ENCODE peak calls at places on chromosomes 4 and X, in eight cellular contexts. J, V, A, Z, T, I, X and O are unnamed samples.

GRCh38 chr4:185280608-185281007 is 71.2 kb downstream of the SNX25 start:
- DNase-seq in J (no peak), V (no peak), A (no peak), Z (no peak), T (no peak), I (no peak), X (no peak), O (no peak)

GRCh38 chr4:18291313-18291712 is 269.8 kb upstream of the LCORL start:
- DNase-seq in J (no peak), V (no peak), A (no peak), Z (no peak), T (no peak), I (no peak), X (no peak), O (peak; percentile 26)

GRCh38 chr4:143782521-143782920 is 82.0 kb upstream of the FREM3 start:
- DNase-seq in J (no peak), V (no peak), A (no peak), Z (no peak), T (no peak), I (no peak), X (no peak), O (no peak)

GRCh38 chrX:45140812-45141211 is 59.9 kb downstream of the DIPK2B start:
- DNase-seq in J (no peak), V (no peak), A (no peak), Z (no peak), T (no peak), I (no peak), X (no peak), O (no peak)

GRCh38 chr4:128725405-128725804 is 84.1 kb upstream of the JADE1 start:
- DNase-seq in J (no peak), V (no peak), A (no peak), Z (no peak), T (no peak), I (no peak), X (no peak), O (no peak)

GRCh38 chrX:71989768-71990167 is 79.1 kb downstream of the NHSL2 start:
- DNase-seq in J (no peak), V (no peak), A (peak; percentile 1), Z (no peak), T (no peak), I (no peak), X (no peak), O (no peak)

GRCh38 chr4:152265149-152265621 is 270.7 kb downstream of the FBXW7 start:
- DNase-seq in J (peak; percentile 35), V (no peak), A (no peak), Z (no peak), T (no peak), I (no peak), X (no peak), O (no peak)

GRCh38 chr4:104966349-104967033 is 180.2 kb upstream of the TET2 start:
- DNase-seq in J (no peak), V (peak; percentile 84), A (peak; percentile 38), Z (no peak), T (peak; percentile 17), I (no peak), X (no peak), O (no peak)

GRCh38 chrX:136168929-136169735 is 21.8 kb downstream of the FHL1 start:
- DNase-seq in J (peak; percentile 96), V (no peak), A (peak; percentile 4), Z (no peak), T (no peak), I (peak; percentile 29), X (no peak), O (no peak)

GRCh38 chr4:42844422-42844821 is 48.1 kb upstream of the GRXCR1 start:
- DNase-seq in J (no peak), V (no peak), A (no peak), Z (no peak), T (no peak), I (no peak), X (no peak), O (no peak)

GRCh38 chr4:98482847-98483806 is 175.3 kb downstream of the TSPAN5 start:
- DNase-seq in J (peak; percentile 35), V (no peak), A (no peak), Z (no peak), T (peak; percentile 33), I (no peak), X (no peak), O (no peak)

GRCh38 chr4:93346840-93347239 is 481.7 kb upstream of the ATOH1 start:
- DNase-seq in J (no peak), V (no peak), A (no peak), Z (no peak), T (no peak), I (no peak), X (no peak), O (no peak)

GRCh38 chr4:110869862-110870577 is 247.1 kb upstream of the PITX2 start:
- DNase-seq in J (peak; percentile 20), V (no peak), A (peak; percentile 1), Z (no peak), T (no peak), I (no peak), X (no peak), O (no peak)

GRCh38 chr4:118955515-118955914 is 66.9 kb downstream of the SYNPO2 start:
- DNase-seq in J (peak; percentile 22), V (no peak), A (no peak), Z (no peak), T (no peak), I (no peak), X (no peak), O (no peak)

GRCh38 chr4:39480251-39480650 is 21.4 kb downstream of the LIAS start:
- DNase-seq in J (no peak), V (no peak), A (no peak), Z (no peak), T (no peak), I (no peak), X (no peak), O (no peak)

GRCh38 chrX:51336584-51336983 is 4.0 kb downstream of the NUDT10 start:
- DNase-seq in J (peak; percentile 9), V (no peak), A (peak; percentile 3), Z (no peak), T (no peak), I (no peak), X (no peak), O (peak; percentile 56)

GRCh38 chr4:137531951-137532868 is at the start of gene PCDH18:
- DNase-seq in J (peak; percentile 95), V (no peak), A (peak; percentile 12), Z (no peak), T (no peak), I (peak; percentile 93), X (no peak), O (peak; percentile 94)

GRCh38 chr4:125070869-125071268 is 243.9 kb upstream of the FAT4 start:
- DNase-seq in J (no peak), V (no peak), A (no peak), Z (no peak), T (no peak), I (no peak), X (no peak), O (peak; percentile 28)

GRCh38 chr4:81166431-81166830 is 48.6 kb downstream of the PRKG2 start:
- DNase-seq in J (no peak), V (no peak), A (no peak), Z (no peak), T (no peak), I (no peak), X (no peak), O (no peak)

GRCh38 chr4:93764647-93765246 is 63.8 kb upstream of the ATOH1 start:
- DNase-seq in J (peak; percentile 37), V (no peak), A (peak; percentile 17), Z (no peak), T (no peak), I (no peak), X (no peak), O (peak; percentile 52)

GRCh38 chrX:44843318-44843702 is 511 bp upstream of the DUSP21 start:
- DNase-seq in J (no peak), V (no peak), A (no peak), Z (no peak), T (no peak), I (no peak), X (no peak), O (no peak)